ENCODE peak calls at places on chromosomes 13 and 19, in six cellular contexts. S is dermis blood vessel endothelial cell, N is AG20443, G is neural crest cell, T is T-helper 9 cell, C is lung. M is an unnamed sample.

GRCh38 chr19:6610934-6611370 is 20.0 kb upstream of the CD70 start:
- DNase-seq in S (peak; percentile 89), N (peak; percentile 80), G (no peak), T (no peak), C (no peak), M (peak; percentile 43)

GRCh38 chr19:2014731-2015610 is 543 bp downstream of the BTBD2 start:
- DNase-seq in S (peak; percentile 33), N (no peak), G (no peak), T (no peak), C (no peak), M (no peak)

GRCh38 chr13:111399776-111400505 is 79.5 kb downstream of the TEX29 start:
- DNase-seq in S (no peak), N (no peak), G (no peak), T (no peak), C (no peak), M (no peak)

GRCh38 chr19:41328157-41328817 is 18.3 kb downstream of the CCDC97 start:
- DNase-seq in S (peak; percentile 41), N (no peak), G (no peak), T (no peak), C (no peak), M (no peak)

GRCh38 chr19:4430760-4431159 is 26.8 kb downstream of the UBXN6 start:
- DNase-seq in S (no peak), N (no peak), G (no peak), T (no peak), C (no peak), M (no peak)

GRCh38 chr19:38233740-38234251 is 9.8 kb upstream of the DPF1 start:
- DNase-seq in S (peak; percentile 87), N (peak; percentile 87), G (peak; percentile 94), T (peak; percentile 72), C (peak; percentile 76), M (peak; percentile 76)

GRCh38 chr19:35716735-35716984 is 1.1 kb upstream of the KMT2B start:
- DNase-seq in S (no peak), N (no peak), G (no peak), T (no peak), C (no peak), M (peak; percentile 66)

GRCh38 chr19:38021356-38021755 is 114.3 kb downstream of the SIPA1L3 start:
- DNase-seq in S (no peak), N (no peak), G (no peak), T (no peak), C (no peak), M (no peak)

GRCh38 chr13:44796597-44797517 is 192.4 kb downstream of the NUFIP1 start:
- DNase-seq in S (no peak), N (no peak), G (no peak), T (no peak), C (no peak), M (no peak)

GRCh38 chr19:46020819-46021125 is 2.1 kb downstream of the PGLYRP1 start:
- DNase-seq in S (no peak), N (no peak), G (no peak), T (no peak), C (no peak), M (no peak)

GRCh38 chr19:5456836-5457200 is 1.6 kb downstream of the ZNRF4 start:
- DNase-seq in S (no peak), N (no peak), G (no peak), T (no peak), C (no peak), M (no peak)

GRCh38 chr13:27745301-27745700 is 47.0 kb upstream of the GSX1 start:
- DNase-seq in S (no peak), N (no peak), G (no peak), T (no peak), C (no peak), M (no peak)

GRCh38 chr13:45373116-45373606 is 32.2 kb upstream of the TPT1 start:
- DNase-seq in S (no peak), N (no peak), G (no peak), T (no peak), C (no peak), M (no peak)

GRCh38 chr13:41565221-41565620 is 107.9 kb downstream of the RGCC start:
- DNase-seq in S (peak; percentile 93), N (peak; percentile 48), G (no peak), T (no peak), C (no peak), M (no peak)

GRCh38 chr19:13844130-13844631 is 32.8 kb upstream of the NANOS3 start:
- DNase-seq in S (no peak), N (no peak), G (no peak), T (no peak), C (no peak), M (no peak)

GRCh38 chr19:5949792-5950305 is 28.1 kb downstream of the RANBP3 start:
- DNase-seq in S (no peak), N (no peak), G (no peak), T (peak; percentile 11), C (peak; percentile 75), M (no peak)

GRCh38 chr19:872266-872951 is 12.9 kb downstream of the CFD start:
- DNase-seq in S (peak; percentile 59), N (peak; percentile 77), G (peak; percentile 47), T (peak; percentile 75), C (peak; percentile 84), M (no peak)

GRCh38 chr19:53463263-53463662 is 4.3 kb upstream of the ZNF813 start:
- DNase-seq in S (peak; percentile 34), N (peak; percentile 33), G (no peak), T (no peak), C (peak; percentile 39), M (no peak)

GRCh38 chr13:102195566-102196462 is 206.0 kb downstream of the FGF14 start:
- DNase-seq in S (peak; percentile 11), N (no peak), G (no peak), T (no peak), C (no peak), M (no peak)